ENCODE peak calls at places on chromosomes 2 and 18, in seven cellular contexts. One of them, this sample, is unnamed.

GRCh38 chr18:58937204-58937603 is 72.5 kb downstream of the ZNF532 start:
- DNase-seq in SJSA1: no peak
- DNase-seq in effector memory CD4-positive, alpha-beta T cell: no peak
- DNase-seq in CD8-positive, alpha-beta memory T cell: no peak
- DNase-seq in mammary epithelial cell: peak
- DNase-seq in IMR-90: peak
- DNase-seq in small intestine: no peak
- DNase-seq in this sample: no peak

GRCh38 chr2:188695953-188696352 is 278.2 kb upstream of the COL3A1 start:
- DNase-seq in SJSA1: no peak
- DNase-seq in effector memory CD4-positive, alpha-beta T cell: no peak
- DNase-seq in CD8-positive, alpha-beta memory T cell: no peak
- DNase-seq in mammary epithelial cell: peak
- DNase-seq in IMR-90: peak
- DNase-seq in small intestine: no peak
- DNase-seq in this sample: no peak

GRCh38 chr2:64470921-64471320 is 17.0 kb downstream of the LGALSL start:
- DNase-seq in SJSA1: no peak
- DNase-seq in effector memory CD4-positive, alpha-beta T cell: no peak
- DNase-seq in CD8-positive, alpha-beta memory T cell: no peak
- DNase-seq in mammary epithelial cell: no peak
- DNase-seq in IMR-90: no peak
- DNase-seq in small intestine: no peak
- DNase-seq in this sample: no peak

GRCh38 chr2:112343827-112344585 is 68.6 kb downstream of the ZC3H6 start:
- DNase-seq in SJSA1: no peak
- DNase-seq in effector memory CD4-positive, alpha-beta T cell: no peak
- DNase-seq in CD8-positive, alpha-beta memory T cell: no peak
- DNase-seq in mammary epithelial cell: no peak
- DNase-seq in IMR-90: peak
- DNase-seq in small intestine: no peak
- DNase-seq in this sample: no peak

GRCh38 chr18:32468147-32468845 is 2.4 kb downstream of the GAREM1 start:
- DNase-seq in SJSA1: no peak
- DNase-seq in effector memory CD4-positive, alpha-beta T cell: no peak
- DNase-seq in CD8-positive, alpha-beta memory T cell: no peak
- DNase-seq in mammary epithelial cell: peak
- DNase-seq in IMR-90: no peak
- DNase-seq in small intestine: peak
- DNase-seq in this sample: no peak

GRCh38 chr2:164974221-164974620 is 18.9 kb upstream of the SLC38A11 start:
- DNase-seq in SJSA1: no peak
- DNase-seq in effector memory CD4-positive, alpha-beta T cell: no peak
- DNase-seq in CD8-positive, alpha-beta memory T cell: no peak
- DNase-seq in mammary epithelial cell: no peak
- DNase-seq in IMR-90: no peak
- DNase-seq in small intestine: no peak
- DNase-seq in this sample: no peak

GRCh38 chr2:200216310-200216709 is 90.2 kb upstream of the SPATS2L start:
- DNase-seq in SJSA1: no peak
- DNase-seq in effector memory CD4-positive, alpha-beta T cell: no peak
- DNase-seq in CD8-positive, alpha-beta memory T cell: no peak
- DNase-seq in mammary epithelial cell: no peak
- DNase-seq in IMR-90: no peak
- DNase-seq in small intestine: no peak
- DNase-seq in this sample: no peak

GRCh38 chr2:226793615-226794014 is 6.0 kb downstream of the IRS1 start:
- DNase-seq in SJSA1: no peak
- DNase-seq in effector memory CD4-positive, alpha-beta T cell: no peak
- DNase-seq in CD8-positive, alpha-beta memory T cell: no peak
- DNase-seq in mammary epithelial cell: no peak
- DNase-seq in IMR-90: peak
- DNase-seq in small intestine: no peak
- DNase-seq in this sample: no peak

GRCh38 chr2:226489765-226490164 is 309.9 kb downstream of the IRS1 start:
- DNase-seq in SJSA1: peak
- DNase-seq in effector memory CD4-positive, alpha-beta T cell: no peak
- DNase-seq in CD8-positive, alpha-beta memory T cell: no peak
- DNase-seq in mammary epithelial cell: peak
- DNase-seq in IMR-90: peak
- DNase-seq in small intestine: no peak
- DNase-seq in this sample: no peak

GRCh38 chr2:152740743-152741328 is 22.4 kb downstream of the ARL6IP6 start:
- DNase-seq in SJSA1: no peak
- DNase-seq in effector memory CD4-positive, alpha-beta T cell: no peak
- DNase-seq in CD8-positive, alpha-beta memory T cell: peak
- DNase-seq in mammary epithelial cell: peak
- DNase-seq in IMR-90: peak
- DNase-seq in small intestine: peak
- DNase-seq in this sample: no peak

GRCh38 chr2:74628538-74629105 is 19.5 kb downstream of the M1AP start:
- DNase-seq in SJSA1: no peak
- DNase-seq in effector memory CD4-positive, alpha-beta T cell: no peak
- DNase-seq in CD8-positive, alpha-beta memory T cell: no peak
- DNase-seq in mammary epithelial cell: no peak
- DNase-seq in IMR-90: no peak
- DNase-seq in small intestine: no peak
- DNase-seq in this sample: no peak
- H3K4me3 ChIP-seq in SJSA1: no peak
- H3K4me3 ChIP-seq in effector memory CD4-positive, alpha-beta T cell: no peak
- H3K4me3 ChIP-seq in CD8-positive, alpha-beta memory T cell: no peak
- H3K4me3 ChIP-seq in mammary epithelial cell: no peak
- H3K4me3 ChIP-seq in IMR-90: no peak
- H3K4me3 ChIP-seq in small intestine: no peak
- H3K4me3 ChIP-seq in this sample: no peak

GRCh38 chr18:3040183-3040582 is 27.2 kb upstream of the LPIN2 start:
- DNase-seq in SJSA1: no peak
- DNase-seq in effector memory CD4-positive, alpha-beta T cell: no peak
- DNase-seq in CD8-positive, alpha-beta memory T cell: no peak
- DNase-seq in mammary epithelial cell: no peak
- DNase-seq in IMR-90: no peak
- DNase-seq in small intestine: no peak
- DNase-seq in this sample: no peak

GRCh38 chr18:3036108-3036507 is 23.2 kb upstream of the LPIN2 start:
- DNase-seq in SJSA1: no peak
- DNase-seq in effector memory CD4-positive, alpha-beta T cell: no peak
- DNase-seq in CD8-positive, alpha-beta memory T cell: no peak
- DNase-seq in mammary epithelial cell: peak
- DNase-seq in IMR-90: no peak
- DNase-seq in small intestine: no peak
- DNase-seq in this sample: no peak

GRCh38 chr18:3040881-3041280 is 27.9 kb upstream of the LPIN2 start:
- DNase-seq in SJSA1: no peak
- DNase-seq in effector memory CD4-positive, alpha-beta T cell: no peak
- DNase-seq in CD8-positive, alpha-beta memory T cell: no peak
- DNase-seq in mammary epithelial cell: no peak
- DNase-seq in IMR-90: no peak
- DNase-seq in small intestine: no peak
- DNase-seq in this sample: no peak

GRCh38 chr18:3035635-3036034 is 22.7 kb upstream of the LPIN2 start:
- DNase-seq in SJSA1: no peak
- DNase-seq in effector memory CD4-positive, alpha-beta T cell: no peak
- DNase-seq in CD8-positive, alpha-beta memory T cell: no peak
- DNase-seq in mammary epithelial cell: no peak
- DNase-seq in IMR-90: no peak
- DNase-seq in small intestine: no peak
- DNase-seq in this sample: no peak

GRCh38 chr18:3037423-3037915 is 24.5 kb upstream of the LPIN2 start:
- DNase-seq in SJSA1: peak
- DNase-seq in effector memory CD4-positive, alpha-beta T cell: no peak
- DNase-seq in CD8-positive, alpha-beta memory T cell: no peak
- DNase-seq in mammary epithelial cell: peak
- DNase-seq in IMR-90: peak
- DNase-seq in small intestine: peak
- DNase-seq in this sample: no peak
- H3K27ac ChIP-seq in SJSA1: peak
- H3K27ac ChIP-seq in effector memory CD4-positive, alpha-beta T cell: no peak
- H3K27ac ChIP-seq in CD8-positive, alpha-beta memory T cell: peak
- H3K27ac ChIP-seq in mammary epithelial cell: no peak
- H3K27ac ChIP-seq in IMR-90: no peak
- H3K27ac ChIP-seq in small intestine: peak
- H3K27ac ChIP-seq in this sample: no peak

GRCh38 chr2:238167761-238168160 is 9.0 kb downstream of the ERFE start:
- DNase-seq in SJSA1: peak
- DNase-seq in effector memory CD4-positive, alpha-beta T cell: no peak
- DNase-seq in CD8-positive, alpha-beta memory T cell: no peak
- DNase-seq in mammary epithelial cell: no peak
- DNase-seq in IMR-90: peak
- DNase-seq in small intestine: no peak
- DNase-seq in this sample: no peak

GRCh38 chr2:238169708-238170251 is 11.0 kb downstream of the ERFE start:
- DNase-seq in SJSA1: peak
- DNase-seq in effector memory CD4-positive, alpha-beta T cell: no peak
- DNase-seq in CD8-positive, alpha-beta memory T cell: no peak
- DNase-seq in mammary epithelial cell: peak
- DNase-seq in IMR-90: peak
- DNase-seq in small intestine: no peak
- DNase-seq in this sample: no peak

GRCh38 chr2:238169021-238169707 is 10.4 kb downstream of the ERFE start:
- DNase-seq in SJSA1: peak
- DNase-seq in effector memory CD4-positive, alpha-beta T cell: no peak
- DNase-seq in CD8-positive, alpha-beta memory T cell: no peak
- DNase-seq in mammary epithelial cell: peak
- DNase-seq in IMR-90: peak
- DNase-seq in small intestine: no peak
- DNase-seq in this sample: no peak

GRCh38 chr2:238167344-238167715 is 8.6 kb downstream of the ERFE start:
- DNase-seq in SJSA1: no peak
- DNase-seq in effector memory CD4-positive, alpha-beta T cell: no peak
- DNase-seq in CD8-positive, alpha-beta memory T cell: no peak
- DNase-seq in mammary epithelial cell: no peak
- DNase-seq in IMR-90: no peak
- DNase-seq in small intestine: no peak
- DNase-seq in this sample: no peak

GRCh38 chr2:238168196-238168815 is 9.5 kb downstream of the ERFE start:
- DNase-seq in SJSA1: no peak
- DNase-seq in effector memory CD4-positive, alpha-beta T cell: no peak
- DNase-seq in CD8-positive, alpha-beta memory T cell: no peak
- DNase-seq in mammary epithelial cell: no peak
- DNase-seq in IMR-90: no peak
- DNase-seq in small intestine: no peak
- DNase-seq in this sample: no peak
- H3K4me3 ChIP-seq in SJSA1: no peak
- H3K4me3 ChIP-seq in effector memory CD4-positive, alpha-beta T cell: no peak
- H3K4me3 ChIP-seq in CD8-positive, alpha-beta memory T cell: no peak
- H3K4me3 ChIP-seq in mammary epithelial cell: no peak
- H3K4me3 ChIP-seq in IMR-90: no peak
- H3K4me3 ChIP-seq in small intestine: no peak
- H3K4me3 ChIP-seq in this sample: no peak

GRCh38 chr2:217954971-217955740 is 47.6 kb downstream of the TNS1 start:
- DNase-seq in SJSA1: no peak
- DNase-seq in effector memory CD4-positive, alpha-beta T cell: no peak
- DNase-seq in CD8-positive, alpha-beta memory T cell: no peak
- DNase-seq in mammary epithelial cell: no peak
- DNase-seq in IMR-90: no peak
- DNase-seq in small intestine: no peak
- DNase-seq in this sample: no peak

GRCh38 chr2:217955881-217956493 is 46.8 kb downstream of the TNS1 start:
- DNase-seq in SJSA1: no peak
- DNase-seq in effector memory CD4-positive, alpha-beta T cell: no peak
- DNase-seq in CD8-positive, alpha-beta memory T cell: no peak
- DNase-seq in mammary epithelial cell: no peak
- DNase-seq in IMR-90: no peak
- DNase-seq in small intestine: no peak
- DNase-seq in this sample: no peak

GRCh38 chr2:217958206-217958888 is 44.4 kb downstream of the TNS1 start:
- DNase-seq in SJSA1: no peak
- DNase-seq in effector memory CD4-positive, alpha-beta T cell: no peak
- DNase-seq in CD8-positive, alpha-beta memory T cell: no peak
- DNase-seq in mammary epithelial cell: no peak
- DNase-seq in IMR-90: no peak
- DNase-seq in small intestine: no peak
- DNase-seq in this sample: no peak

GRCh38 chr2:217958889-217959235 is 43.9 kb downstream of the TNS1 start:
- DNase-seq in SJSA1: no peak
- DNase-seq in effector memory CD4-positive, alpha-beta T cell: no peak
- DNase-seq in CD8-positive, alpha-beta memory T cell: no peak
- DNase-seq in mammary epithelial cell: no peak
- DNase-seq in IMR-90: no peak
- DNase-seq in small intestine: no peak
- DNase-seq in this sample: no peak

DNA sequence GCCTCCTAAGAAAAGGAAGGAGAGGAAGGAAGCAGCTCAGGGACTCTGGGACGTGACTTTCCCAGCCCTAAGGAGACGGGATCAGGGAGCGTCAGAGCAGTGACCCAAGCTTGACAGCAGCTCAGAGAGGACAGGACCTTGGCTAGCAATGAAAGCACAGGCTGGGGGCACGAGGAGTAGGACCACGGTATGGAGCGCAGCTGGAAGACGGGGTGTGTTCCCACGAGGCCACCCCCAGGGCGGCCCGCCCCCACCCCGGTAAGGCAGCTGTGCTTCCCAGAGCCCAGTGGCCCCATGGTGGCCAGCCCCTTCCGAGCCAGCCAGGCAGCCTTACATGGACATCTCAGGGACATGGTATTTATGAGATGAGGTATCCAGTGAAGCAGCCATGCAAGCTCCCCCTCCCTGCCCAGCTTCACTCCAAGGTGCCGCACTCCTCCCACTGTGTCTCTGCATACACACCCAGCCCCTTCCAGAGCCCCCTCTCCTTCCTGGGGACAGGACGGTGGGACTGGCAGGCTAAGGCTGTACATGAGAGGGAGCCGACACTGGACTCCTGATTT is 45.8 kb downstream of the TNS1 start:
- DNase-seq in SJSA1: no peak
- DNase-seq in effector memory CD4-positive, alpha-beta T cell: no peak
- DNase-seq in CD8-positive, alpha-beta memory T cell: no peak
- DNase-seq in mammary epithelial cell: no peak
- DNase-seq in IMR-90: no peak
- DNase-seq in small intestine: no peak
- DNase-seq in this sample: no peak
- H3K27ac ChIP-seq in SJSA1: no peak
- H3K27ac ChIP-seq in effector memory CD4-positive, alpha-beta T cell: no peak
- H3K27ac ChIP-seq in CD8-positive, alpha-beta memory T cell: no peak
- H3K27ac ChIP-seq in mammary epithelial cell: no peak
- H3K27ac ChIP-seq in IMR-90: no peak
- H3K27ac ChIP-seq in small intestine: peak
- H3K27ac ChIP-seq in this sample: no peak